ENCODE peak calls at places on chromosomes 2 and 18, in ten cellular contexts. Q, Y, O, U, N, P, K, J, S and G are unnamed samples.

GRCh38 chr2:58035352-58035751 is 11.3 kb upstream of the VRK2 start:
- DNase-seq in P (no peak), J (no peak), S (no peak), O (no peak), U (no peak), Q (no peak), K (no peak), N (no peak), Y (no peak), G (no peak)

GRCh38 chr2:189304360-189304759 is 124.8 kb upstream of the COL5A2 start:
- DNase-seq in Y (no peak), Q (no peak), O (no peak), N (no peak), P (no peak), U (peak), S (no peak), J (no peak), K (no peak), G (no peak)

GRCh38 chr18:63848159-63848558 is 39.3 kb upstream of the SERPINB2 start:
- DNase-seq in J (peak), P (peak), Q (peak), O (no peak), N (peak), S (no peak), K (no peak), U (no peak), Y (peak), G (peak)

GRCh38 chr2:98892871-98893270 is 43.2 kb downstream of the CRACDL start:
- DNase-seq in N (no peak), J (no peak), K (no peak), U (no peak), Y (no peak), P (no peak), S (no peak), Q (no peak), O (no peak), G (no peak)

GRCh38 chr18:31156831-31157763 is 5.6 kb downstream of the DSC1 start:
- DNase-seq in O (no peak), P (no peak), Q (peak), K (no peak), N (no peak), U (no peak), S (no peak), Y (no peak), J (no peak), G (no peak)

GRCh38 chr2:189657867-189658266 is 3.4 kb upstream of the ASNSD1 start:
- DNase-seq in U (no peak), S (no peak), O (no peak), K (no peak), J (no peak), Y (no peak), N (no peak), P (no peak), Q (peak), G (peak)

GRCh38 chr2:152234277-152234676 is 58.7 kb upstream of the STAM2 start:
- DNase-seq in Y (no peak), J (no peak), N (no peak), U (no peak), K (no peak), O (no peak), S (no peak), P (no peak), Q (no peak), G (no peak)

GRCh38 chr2:221570321-221571107 is 1.6 kb downstream of the EPHA4 start:
- DNase-seq in K (no peak), Q (peak), U (no peak), O (no peak), N (peak), J (peak), Y (peak), P (peak), S (peak), G (no peak)

GRCh38 chr2:85309699-85310321 is 18.0 kb downstream of the TGOLN2 start:
- DNase-seq in Q (no peak), U (no peak), J (no peak), O (no peak), Y (no peak), N (no peak), S (no peak), P (no peak), K (no peak), G (no peak)

GRCh38 chr18:23114911-23115310 is 20.4 kb upstream of the CABLES1 start:
- DNase-seq in K (no peak), J (no peak), O (no peak), Q (peak), S (no peak), P (no peak), Y (no peak), U (no peak), N (peak), G (peak)

GRCh38 chr18:63511285-63511684 is 30.9 kb upstream of the SERPINB12 start:
- DNase-seq in K (no peak), J (peak), Y (peak), U (no peak), P (no peak), N (no peak), S (peak), Q (peak), O (no peak), G (peak)